ENCODE peak calls at places on chromosomes 12 and 14, in six cellular contexts. R, B, U, D, F and V are unnamed samples.

GRCh38 chr14:54659365-54659764 is 92.4 kb downstream of the SAMD4A start:
- DNase-seq in R (no peak), B (no peak), U (no peak), D (no peak), F (no peak), V (no peak)

GRCh38 chr12:85000766-85001165 is 35.3 kb downstream of the TSPAN19 start:
- DNase-seq in R (no peak), B (no peak), U (no peak), D (no peak), F (no peak), V (no peak)

GRCh38 chr14:100822007-100822406 is 3.9 kb upstream of the MEG3 start:
- DNase-seq in R (no peak), B (no peak), U (no peak), D (no peak), F (no peak), V (no peak)

GRCh38 chr12:116708826-116709756 is 28.8 kb downstream of the SPRING1 start:
- DNase-seq in R (peak), B (peak), U (peak), D (peak), F (peak), V (peak)

GRCh38 chr12:101697930-101698781 is 716 bp downstream of the CHPT1 start:
- DNase-seq in R (peak), B (peak), U (peak), D (peak), F (peak), V (peak)

GRCh38 chr12:113727651-113728061 is 238.5 kb downstream of the RBM19 start:
- DNase-seq in R (peak), B (no peak), U (peak), D (no peak), F (peak), V (peak)

GRCh38 chr14:73188501-73188903 is 48.8 kb upstream of the PAPLN start:
- DNase-seq in R (peak), B (no peak), U (no peak), D (no peak), F (peak), V (peak)

GRCh38 chr12:108482717-108483212 is 32.3 kb upstream of the FICD start:
- DNase-seq in R (peak), B (no peak), U (peak), D (no peak), F (peak), V (no peak)

GRCh38 chr12:12387521-12387920 is 30.6 kb downstream of the BORCS5 start:
- DNase-seq in R (peak), B (peak), U (no peak), D (no peak), F (peak), V (no peak)

GRCh38 chr12:78210894-78211302 is 380.2 kb downstream of the NAV3 start:
- DNase-seq in R (peak), B (no peak), U (no peak), D (peak), F (peak), V (no peak)

GRCh38 chr12:116346751-116347150 is 69.3 kb upstream of the MED13L start:
- DNase-seq in R (peak), B (no peak), U (no peak), D (peak), F (peak), V (no peak)

GRCh38 chr14:50497351-50497750 is 35.0 kb downstream of the MAP4K5 start:
- DNase-seq in R (no peak), B (no peak), U (no peak), D (no peak), F (no peak), V (no peak)

GRCh38 chr12:49538740-49539403 is at the start of gene KCNH3:
- DNase-seq in R (peak), B (peak), U (peak), D (peak), F (peak), V (no peak)

GRCh38 chr12:133156125-133156690 is 25.1 kb upstream of the ZNF268 start:
- DNase-seq in R (peak), B (no peak), U (peak), D (no peak), F (no peak), V (no peak)

GRCh38 chr12:94225506-94225905 is 77.1 kb downstream of the PLXNC1 start:
- DNase-seq in R (no peak), B (no peak), U (no peak), D (no peak), F (no peak), V (no peak)

GRCh38 chr14:68291820-68292219 is 472.2 kb downstream of the RAD51B start:
- DNase-seq in R (no peak), B (no peak), U (peak), D (no peak), F (no peak), V (no peak)

GRCh38 chr14:68295316-68295816 is 475.8 kb downstream of the RAD51B start:
- DNase-seq in R (no peak), B (no peak), U (peak), D (peak), F (no peak), V (no peak)

GRCh38 chr14:68292467-68293334 is 473.1 kb downstream of the RAD51B start:
- DNase-seq in R (peak), B (peak), U (peak), D (peak), F (no peak), V (peak)

GRCh38 chr14:68297011-68297410 is 477.4 kb downstream of the RAD51B start:
- DNase-seq in R (no peak), B (no peak), U (no peak), D (no peak), F (no peak), V (no peak)

GRCh38 chr14:68293404-68293803 is 473.8 kb downstream of the RAD51B start:
- DNase-seq in R (no peak), B (peak), U (no peak), D (no peak), F (no peak), V (no peak)
- H3K27ac ChIP-seq in R (no peak), B (peak), U (no peak), D (peak), F (no peak), V (peak)

DNA sequence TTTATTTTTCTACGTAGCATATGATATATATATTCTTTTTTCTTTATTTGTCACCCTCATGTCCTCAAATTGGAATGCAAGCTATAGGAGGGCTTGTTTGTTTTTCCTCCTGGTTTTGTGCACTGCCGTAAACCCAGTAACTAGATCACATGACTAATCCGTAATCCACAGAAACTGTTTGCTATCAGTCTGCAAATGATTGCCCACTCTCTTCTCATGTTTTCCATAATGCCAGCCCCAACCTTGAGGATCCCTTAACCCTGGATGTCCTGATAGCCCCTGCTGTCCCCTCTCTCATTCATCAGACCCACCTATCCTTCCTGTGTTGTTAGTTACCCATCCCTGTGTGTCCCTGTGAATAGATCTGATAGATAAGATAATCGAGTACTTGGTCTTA is 94.0 kb downstream of the TSPAN9 start:
- DNase-seq in R (peak), B (no peak), U (peak), D (peak), F (peak), V (no peak)
- H3K27ac ChIP-seq in R (peak), B (no peak), U (no peak), D (peak), F (peak), V (no peak)

GRCh38 chr12:86484473-86484872 is 228.3 kb upstream of the MGAT4C start:
- DNase-seq in R (no peak), B (no peak), U (no peak), D (no peak), F (no peak), V (no peak)
- H3K27ac ChIP-seq in R (no peak), B (no peak), U (no peak), D (no peak), F (no peak), V (no peak)

GRCh38 chr12:110916295-110916875 is 4.0 kb downstream of the MYL2 start:
- DNase-seq in R (peak), B (no peak), U (no peak), D (no peak), F (no peak), V (peak)
- H3K27ac ChIP-seq in R (no peak), B (no peak), U (no peak), D (no peak), F (no peak), V (no peak)

GRCh38 chr14:101877766-101878165 is 86.6 kb upstream of the DYNC1H1 start:
- DNase-seq in R (peak), B (no peak), U (no peak), D (no peak), F (no peak), V (no peak)
- H3K27ac ChIP-seq in R (no peak), B (peak), U (no peak), D (no peak), F (no peak), V (no peak)

DNA sequence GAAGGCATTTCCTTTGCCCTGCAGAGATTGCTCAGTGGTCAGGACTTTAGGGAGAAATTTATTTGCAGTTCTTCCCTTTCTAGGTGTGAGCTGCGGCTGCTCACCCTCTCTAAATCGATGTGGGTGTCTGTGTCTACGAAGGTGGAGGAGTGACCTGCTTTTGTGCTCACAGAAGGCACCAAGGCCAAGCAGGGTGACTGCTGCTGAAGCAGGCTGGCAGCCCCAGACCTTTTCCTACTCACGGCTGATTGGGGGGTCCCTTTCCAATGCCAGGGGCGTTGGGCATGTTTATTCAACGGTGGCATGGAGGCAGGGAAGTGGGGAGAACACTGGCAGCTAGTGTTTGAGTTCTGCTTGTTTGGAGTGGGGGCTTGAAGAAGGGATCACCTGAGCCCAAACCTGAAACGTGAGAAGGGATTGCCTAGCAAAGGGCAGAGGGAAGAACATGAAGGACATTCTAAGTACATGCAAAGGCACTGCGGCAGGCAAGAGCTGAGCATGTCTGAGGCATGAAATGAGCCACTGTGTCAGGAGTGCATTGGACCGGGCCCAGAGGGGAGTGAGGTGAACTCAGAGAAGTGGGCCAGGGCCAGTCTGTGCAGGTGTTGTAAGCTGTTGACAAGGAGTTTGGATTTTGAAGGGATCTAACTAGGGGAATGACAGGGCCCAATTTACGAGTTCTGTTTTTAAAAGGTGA is 56.3 kb downstream of the CACNA1C start:
- DNase-seq in R (no peak), B (no peak), U (no peak), D (no peak), F (no peak), V (no peak)
- H3K27ac ChIP-seq in R (no peak), B (no peak), U (no peak), D (no peak), F (no peak), V (no peak)

GRCh38 chr12:51864701-51865469 is 16.4 kb upstream of the FIGNL2 start:
- DNase-seq in R (no peak), B (no peak), U (peak), D (peak), F (no peak), V (no peak)
- H3K27ac ChIP-seq in R (no peak), B (no peak), U (no peak), D (peak), F (no peak), V (peak)

DNA sequence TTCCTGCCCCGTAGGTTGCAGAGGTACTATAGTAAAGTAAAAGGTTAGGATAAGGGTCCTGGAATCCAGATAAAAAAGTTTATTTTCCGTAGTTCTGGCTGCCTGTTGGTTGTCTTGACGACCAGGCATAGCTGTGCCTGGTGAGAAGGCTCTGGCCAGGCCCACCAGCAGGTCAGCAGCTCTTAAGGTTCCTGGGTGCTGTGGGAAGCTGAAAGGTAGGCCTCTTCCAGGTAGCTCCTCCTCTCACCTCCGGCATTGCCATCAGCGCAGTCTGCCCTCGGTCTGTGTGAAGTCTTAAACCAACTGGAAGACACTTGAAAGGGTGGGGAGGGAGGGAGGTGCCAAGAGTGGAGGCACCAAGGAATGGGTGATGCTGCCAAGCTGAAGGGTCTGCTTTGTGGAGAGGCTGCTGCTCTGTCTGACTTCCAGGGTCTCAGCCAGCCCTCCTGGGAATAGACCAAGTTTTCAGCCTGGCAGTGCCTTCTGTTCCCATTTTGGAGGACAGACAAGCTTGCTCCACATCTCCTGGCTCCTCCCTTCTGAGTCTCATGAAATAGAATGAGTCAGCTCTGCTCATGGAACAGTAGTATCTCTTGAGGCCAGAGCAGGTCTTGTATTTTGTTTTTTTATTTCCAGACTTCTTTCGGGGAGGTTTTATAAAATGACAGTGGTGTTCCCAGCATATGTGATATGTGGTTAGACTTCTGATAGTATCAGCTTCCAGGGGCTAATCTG is 5.2 kb upstream of the ACADS start:
- DNase-seq in R (peak), B (no peak), U (no peak), D (peak), F (peak), V (peak)
- H3K27ac ChIP-seq in R (no peak), B (no peak), U (no peak), D (peak), F (no peak), V (no peak)